ENCODE peak calls at places on chromosomes 1 and 21, in seven cellular contexts. One of them, this sample, is unnamed.

GRCh38 chr21:38679531-38679930 is 126.2 kb upstream of the ETS2 start:
- DNase-seq in A549: no peak
- DNase-seq in HCT116: no peak
- DNase-seq in K562: peak; percentile 16
- DNase-seq in HepG2: no peak
- DNase-seq in GM12878: peak; percentile 9
- DNase-seq in H1: no peak
- DNase-seq in this sample: peak; percentile 62

GRCh38 chr1:25245809-25246599 is 1.2 kb downstream of the RSRP1 start:
- DNase-seq in A549: peak; percentile 49
- DNase-seq in HCT116: no peak
- DNase-seq in K562: peak; percentile 63
- DNase-seq in HepG2: peak; percentile 41
- DNase-seq in GM12878: no peak
- DNase-seq in H1: no peak
- DNase-seq in this sample: peak; percentile 33

GRCh38 chr1:41242645-41243171 is 602 bp upstream of the SCMH1 start:
- DNase-seq in A549: no peak
- DNase-seq in HCT116: no peak
- DNase-seq in K562: no peak
- DNase-seq in HepG2: no peak
- DNase-seq in GM12878: no peak
- DNase-seq in H1: no peak
- DNase-seq in this sample: no peak

GRCh38 chr1:222043444-222044292 is 301.8 kb upstream of the DUSP10 start:
- DNase-seq in A549: no peak
- DNase-seq in HCT116: no peak
- DNase-seq in K562: no peak
- DNase-seq in HepG2: no peak
- DNase-seq in GM12878: no peak
- DNase-seq in H1: no peak
- DNase-seq in this sample: peak; percentile 98

GRCh38 chr1:234533975-234534876 is 55.2 kb upstream of the TARBP1 start:
- DNase-seq in A549: no peak
- DNase-seq in HCT116: no peak
- DNase-seq in K562: no peak
- DNase-seq in HepG2: no peak
- DNase-seq in GM12878: no peak
- DNase-seq in H1: no peak
- DNase-seq in this sample: peak; percentile 98

GRCh38 chr1:7550981-7551380 is 220.1 kb upstream of the VAMP3 start:
- DNase-seq in A549: no peak
- DNase-seq in HCT116: no peak
- DNase-seq in K562: no peak
- DNase-seq in HepG2: no peak
- DNase-seq in GM12878: no peak
- DNase-seq in H1: no peak
- DNase-seq in this sample: no peak

GRCh38 chr1:86841120-86841519 is 72.8 kb downstream of the SELENOF start:
- DNase-seq in A549: no peak
- DNase-seq in HCT116: no peak
- DNase-seq in K562: no peak
- DNase-seq in HepG2: no peak
- DNase-seq in GM12878: no peak
- DNase-seq in H1: no peak
- DNase-seq in this sample: no peak

GRCh38 chr1:223748773-223749733 is 36.7 kb downstream of the CAPN2 start:
- DNase-seq in A549: peak; percentile 67
- DNase-seq in HCT116: no peak
- DNase-seq in K562: peak; percentile 77
- DNase-seq in HepG2: no peak
- DNase-seq in GM12878: no peak
- DNase-seq in H1: peak; percentile 76
- DNase-seq in this sample: peak; percentile 45

GRCh38 chr1:214402583-214403216 is 121.7 kb downstream of the SMYD2 start:
- DNase-seq in A549: no peak
- DNase-seq in HCT116: no peak
- DNase-seq in K562: no peak
- DNase-seq in HepG2: no peak
- DNase-seq in GM12878: no peak
- DNase-seq in H1: no peak
- DNase-seq in this sample: peak; percentile 57

GRCh38 chr1:84008631-84009030 is 9.7 kb upstream of the TTLL7 start:
- DNase-seq in A549: no peak
- DNase-seq in HCT116: no peak
- DNase-seq in K562: no peak
- DNase-seq in HepG2: no peak
- DNase-seq in GM12878: no peak
- DNase-seq in H1: no peak
- DNase-seq in this sample: no peak

GRCh38 chr1:155175281-155175926 is 1.8 kb downstream of the TRIM46 start:
- DNase-seq in A549: no peak
- DNase-seq in HCT116: no peak
- DNase-seq in K562: no peak
- DNase-seq in HepG2: no peak
- DNase-seq in GM12878: no peak
- DNase-seq in H1: no peak
- DNase-seq in this sample: no peak

GRCh38 chr1:197096137-197096536 is 29.1 kb upstream of the F13B start:
- DNase-seq in A549: no peak
- DNase-seq in HCT116: no peak
- DNase-seq in K562: peak; percentile 72
- DNase-seq in HepG2: no peak
- DNase-seq in GM12878: no peak
- DNase-seq in H1: no peak
- DNase-seq in this sample: peak; percentile 4

GRCh38 chr1:1758059-1758621 is 20.1 kb downstream of the NADK start:
- DNase-seq in A549: no peak
- DNase-seq in HCT116: no peak
- DNase-seq in K562: no peak
- DNase-seq in HepG2: no peak
- DNase-seq in GM12878: no peak
- DNase-seq in H1: no peak
- DNase-seq in this sample: no peak

GRCh38 chr1:167110586-167110985 is 16.7 kb downstream of the STYXL2 start:
- DNase-seq in A549: no peak
- DNase-seq in HCT116: no peak
- DNase-seq in K562: no peak
- DNase-seq in HepG2: no peak
- DNase-seq in GM12878: peak; percentile 55
- DNase-seq in H1: no peak
- DNase-seq in this sample: no peak

GRCh38 chr1:163036661-163037060 is 32.5 kb upstream of the RGS4 start:
- DNase-seq in A549: no peak
- DNase-seq in HCT116: no peak
- DNase-seq in K562: no peak
- DNase-seq in HepG2: no peak
- DNase-seq in GM12878: no peak
- DNase-seq in H1: no peak
- DNase-seq in this sample: peak; percentile 29

GRCh38 chr1:117215733-117216462 is 5.2 kb upstream of the VTCN1 start:
- DNase-seq in A549: no peak
- DNase-seq in HCT116: no peak
- DNase-seq in K562: no peak
- DNase-seq in HepG2: no peak
- DNase-seq in GM12878: no peak
- DNase-seq in H1: no peak
- DNase-seq in this sample: no peak

GRCh38 chr21:45471229-45472052 is 66.5 kb downstream of the COL18A1 start:
- DNase-seq in A549: no peak
- DNase-seq in HCT116: no peak
- DNase-seq in K562: no peak
- DNase-seq in HepG2: peak; percentile 96
- DNase-seq in GM12878: no peak
- DNase-seq in H1: no peak
- DNase-seq in this sample: peak; percentile 93

GRCh38 chr1:112465122-112465521 is 43.6 kb upstream of the WNT2B start:
- DNase-seq in A549: no peak
- DNase-seq in HCT116: no peak
- DNase-seq in K562: no peak
- DNase-seq in HepG2: no peak
- DNase-seq in GM12878: no peak
- DNase-seq in H1: no peak
- DNase-seq in this sample: peak; percentile 64

GRCh38 chr1:196779093-196779492 is 4.5 kb downstream of the CFHR3 start:
- DNase-seq in A549: no peak
- DNase-seq in HCT116: no peak
- DNase-seq in K562: no peak
- DNase-seq in HepG2: no peak
- DNase-seq in GM12878: no peak
- DNase-seq in H1: no peak
- DNase-seq in this sample: no peak

GRCh38 chr1:180154003-180154324 is 705 bp upstream of the QSOX1 start:
- DNase-seq in A549: peak; percentile 28
- DNase-seq in HCT116: no peak
- DNase-seq in K562: no peak
- DNase-seq in HepG2: no peak
- DNase-seq in GM12878: no peak
- DNase-seq in H1: no peak
- DNase-seq in this sample: no peak

GRCh38 chr1:214862421-214862820 is 220.1 kb upstream of the KCNK2 start:
- DNase-seq in A549: no peak
- DNase-seq in HCT116: no peak
- DNase-seq in K562: no peak
- DNase-seq in HepG2: no peak
- DNase-seq in GM12878: no peak
- DNase-seq in H1: no peak
- DNase-seq in this sample: peak; percentile 74

DNA sequence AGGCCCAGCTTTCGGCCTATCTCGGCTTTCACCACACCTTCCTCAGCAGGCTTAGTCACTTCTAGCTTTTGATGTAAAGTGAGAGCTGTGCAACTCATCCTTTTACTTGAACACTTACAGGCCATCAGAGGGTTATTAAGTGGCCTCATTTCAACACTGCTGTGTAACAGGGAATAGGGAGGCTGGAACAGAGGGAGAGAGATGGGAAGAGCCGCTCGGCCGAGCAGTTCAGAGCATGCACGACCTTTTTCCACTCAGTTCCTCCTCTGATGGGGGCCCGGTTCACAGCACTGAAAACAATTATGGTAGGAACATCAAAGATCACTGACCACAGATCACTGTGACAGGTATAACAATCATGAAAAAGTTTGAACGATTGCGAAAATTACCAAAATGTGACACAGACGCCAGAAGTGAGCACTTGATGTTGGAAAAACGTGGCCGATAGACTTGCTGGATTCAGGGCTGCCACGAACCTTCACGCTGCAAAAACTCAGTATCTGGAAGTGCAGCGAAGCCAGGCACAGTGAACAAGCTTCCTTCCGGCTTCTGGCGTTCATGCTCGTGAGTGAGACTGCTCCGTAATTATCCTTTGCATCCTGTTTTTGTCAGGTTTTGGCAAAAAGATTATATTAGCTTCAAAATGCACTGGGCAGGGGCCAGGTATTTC is 28.6 kb downstream of the AGPAT3 start:
- DNase-seq in A549: no peak
- DNase-seq in HCT116: no peak
- DNase-seq in K562: peak; percentile 79
- DNase-seq in HepG2: no peak
- DNase-seq in GM12878: no peak
- DNase-seq in H1: no peak
- DNase-seq in this sample: no peak
- TF ChIP-seq CEBPB in A549: no peak
- TF ChIP-seq CEBPB in HCT116: no peak
- TF ChIP-seq CEBPB in K562: peak; percentile 55
- TF ChIP-seq CEBPB in HepG2: no peak
- TF ChIP-seq CEBPB in GM12878: no peak
- TF ChIP-seq CEBPB in H1: no peak
- TF ChIP-seq CEBPB in this sample: no peak

DNA sequence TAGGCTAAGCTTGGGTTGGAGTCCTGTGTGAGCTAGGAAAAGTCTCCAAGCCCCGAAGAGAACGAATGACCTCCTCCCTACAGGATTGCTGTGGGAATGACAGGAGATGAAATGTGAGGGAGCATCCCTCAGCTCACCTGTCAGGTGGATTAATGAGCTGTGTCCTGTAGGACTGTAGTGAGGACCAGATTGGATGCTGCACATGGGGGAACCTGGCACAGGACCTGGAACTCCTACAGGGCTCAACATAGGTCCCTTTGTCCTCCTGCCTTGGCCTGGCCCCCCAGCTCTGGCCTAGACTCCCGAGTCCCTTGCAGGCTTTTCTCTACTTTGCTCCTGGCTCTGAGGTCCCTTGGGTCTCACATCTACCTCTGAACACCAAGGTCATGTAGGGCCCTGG is 155.7 kb downstream of the PTPRU start:
- DNase-seq in A549: no peak
- DNase-seq in HCT116: no peak
- DNase-seq in K562: no peak
- DNase-seq in HepG2: no peak
- DNase-seq in GM12878: no peak
- DNase-seq in H1: no peak
- DNase-seq in this sample: no peak
- TF ChIP-seq CEBPB in A549: no peak
- TF ChIP-seq CEBPB in HCT116: no peak
- TF ChIP-seq CEBPB in K562: no peak
- TF ChIP-seq CEBPB in HepG2: no peak
- TF ChIP-seq CEBPB in GM12878: no peak
- TF ChIP-seq CEBPB in H1: no peak
- TF ChIP-seq CEBPB in this sample: no peak

GRCh38 chr1:232950197-232950918 is at the start of gene NTPCR:
- DNase-seq in A549: peak; percentile 94
- DNase-seq in HCT116: peak; percentile 83
- DNase-seq in K562: peak; percentile 97
- DNase-seq in HepG2: peak; percentile 84
- DNase-seq in GM12878: peak; percentile 79
- DNase-seq in H1: peak; percentile 99
- DNase-seq in this sample: peak; percentile 90

GRCh38 chr1:232949636-232950196 is 695 bp upstream of the NTPCR start:
- DNase-seq in A549: no peak
- DNase-seq in HCT116: no peak
- DNase-seq in K562: no peak
- DNase-seq in HepG2: no peak
- DNase-seq in GM12878: no peak
- DNase-seq in H1: no peak
- DNase-seq in this sample: no peak

GRCh38 chr1:232952514-232953175 is 2.2 kb downstream of the NTPCR start:
- DNase-seq in A549: peak; percentile 80
- DNase-seq in HCT116: peak; percentile 57
- DNase-seq in K562: peak; percentile 71
- DNase-seq in HepG2: peak; percentile 51
- DNase-seq in GM12878: peak; percentile 28
- DNase-seq in H1: peak; percentile 61
- DNase-seq in this sample: peak; percentile 56

GRCh38 chr1:232951605-232952004 is 1.2 kb downstream of the NTPCR start:
- DNase-seq in A549: no peak
- DNase-seq in HCT116: no peak
- DNase-seq in K562: no peak
- DNase-seq in HepG2: no peak
- DNase-seq in GM12878: no peak
- DNase-seq in H1: no peak
- DNase-seq in this sample: no peak

GRCh38 chr1:232950919-232951579 is 638 bp downstream of the NTPCR start:
- DNase-seq in A549: peak; percentile 35
- DNase-seq in HCT116: no peak
- DNase-seq in K562: peak; percentile 66
- DNase-seq in HepG2: peak; percentile 24
- DNase-seq in GM12878: no peak
- DNase-seq in H1: no peak
- DNase-seq in this sample: peak; percentile 17
- TF ChIP-seq CEBPB in A549: no peak
- TF ChIP-seq CEBPB in HCT116: no peak
- TF ChIP-seq CEBPB in K562: no peak
- TF ChIP-seq CEBPB in HepG2: no peak
- TF ChIP-seq CEBPB in GM12878: no peak
- TF ChIP-seq CEBPB in H1: no peak
- TF ChIP-seq CEBPB in this sample: no peak

GRCh38 chr1:115067460-115067859 is 21.8 kb downstream of the TSPAN2 start:
- DNase-seq in A549: no peak
- DNase-seq in HCT116: no peak
- DNase-seq in K562: no peak
- DNase-seq in HepG2: no peak
- DNase-seq in GM12878: no peak
- DNase-seq in H1: no peak
- DNase-seq in this sample: peak; percentile 16
- TF ChIP-seq CEBPB in A549: no peak
- TF ChIP-seq CEBPB in HCT116: no peak
- TF ChIP-seq CEBPB in K562: no peak
- TF ChIP-seq CEBPB in HepG2: no peak
- TF ChIP-seq CEBPB in GM12878: no peak
- TF ChIP-seq CEBPB in H1: no peak
- TF ChIP-seq CEBPB in this sample: no peak